ENCODE peak calls at places on chromosomes 12 and 14, in eight cellular contexts. I is GM23248, E is neural progenitor cell, J is PC-3, R is hepatocyte, G is SK-N-SH, D is HCT116, C is MM.1S. S is an unnamed sample. For H3K27me3, the result is how much of the 10 kb centered on the place peaks cover.

GRCh38 chr12:117292688-117293087 is 68.7 kb downstream of the NOS1 start:
- DNase-seq in I (no peak), E (no peak), J (no peak), R (no peak), G (no peak), D (no peak), C (no peak), S (no peak)

GRCh38 chr12:88334271-88334670 is 192.2 kb downstream of the TMTC3 start:
- DNase-seq in I (peak), E (peak), J (peak), R (peak), G (no peak), D (no peak), C (peak), S (peak)

GRCh38 chr12:127343941-127344340 is 923.0 kb upstream of the TMEM132C start:
- DNase-seq in I (peak), E (no peak), J (peak), R (no peak), G (no peak), D (no peak), C (no peak), S (no peak)

GRCh38 chr12:115451785-115452736 is 768.1 kb upstream of the TBX3 start:
- DNase-seq in I (peak), E (peak), J (peak), R (peak), G (peak), D (no peak), C (peak), S (peak)

GRCh38 chr14:85533821-85534271 is 3.9 kb downstream of the FLRT2 start:
- DNase-seq in I (peak), E (no peak), J (no peak), R (peak), G (no peak), D (no peak), C (no peak), S (peak)

GRCh38 chr12:10115890-10116289 is 14.1 kb downstream of the CLEC7A start:
- DNase-seq in I (no peak), E (no peak), J (no peak), R (no peak), G (no peak), D (no peak), C (no peak), S (no peak)

GRCh38 chr14:101062611-101063010 is 159.1 kb upstream of the RTL1 start:
- DNase-seq in I (no peak), E (no peak), J (no peak), R (no peak), G (no peak), D (no peak), C (no peak), S (no peak)

GRCh38 chr12:57476993-57477709 is 2.5 kb downstream of the ARHGAP9 start:
- DNase-seq in I (no peak), E (no peak), J (no peak), R (no peak), G (no peak), D (no peak), C (no peak), S (no peak)

GRCh38 chr12:27969901-27970390 is 2.6 kb downstream of the PTHLH start:
- DNase-seq in I (peak), E (peak), J (peak), R (peak), G (no peak), D (peak), C (peak), S (peak)

GRCh38 chr14:93245764-93246420 is 38.8 kb downstream of the UBR7 start:
- DNase-seq in I (peak), E (no peak), J (no peak), R (no peak), G (no peak), D (no peak), C (no peak), S (no peak)

GRCh38 chr12:21413369-21414277 is 23.8 kb upstream of the PYROXD1 start:
- DNase-seq in I (peak), E (no peak), J (no peak), R (peak), G (no peak), D (no peak), C (no peak), S (no peak)

GRCh38 chr12:27665704-27666103 is 30.5 kb upstream of the REP15 start:
- DNase-seq in I (no peak), E (no peak), J (no peak), R (no peak), G (no peak), D (no peak), C (no peak), S (no peak)

GRCh38 chr12:58489394-58489793 is 430.9 kb downstream of the LRIG3 start:
- DNase-seq in I (no peak), E (no peak), J (no peak), R (no peak), G (no peak), D (no peak), C (no peak), S (no peak)

GRCh38 chr14:62468946-62469345 is 576.3 kb downstream of the KCNH5 start:
- DNase-seq in I (no peak), E (no peak), J (peak), R (no peak), G (no peak), D (no peak), C (no peak), S (no peak)

GRCh38 chr14:44895716-44896115 is 66.0 kb downstream of the KLHL28 start:
- DNase-seq in I (peak), E (no peak), J (peak), R (peak), G (no peak), D (no peak), C (no peak), S (no peak)

GRCh38 chr14:79278798-79279644 is 932.3 kb downstream of the DIO2 start:
- DNase-seq in I (peak), E (peak), J (peak), R (peak), G (peak), D (no peak), C (peak), S (peak)

GRCh38 chr12:89636054-89636775 is 72.4 kb downstream of the ATP2B1 start:
- DNase-seq in I (peak), E (no peak), J (peak), R (no peak), G (no peak), D (no peak), C (no peak), S (no peak)

GRCh38 chr14:59583755-59584154 is 7.1 kb upstream of the CCDC175 start:
- DNase-seq in I (peak), E (no peak), J (peak), R (no peak), G (no peak), D (no peak), C (no peak), S (peak)

GRCh38 chr12:53399896-53400295 is 19.9 kb downstream of the SP1 start:
- DNase-seq in I (no peak), E (no peak), J (no peak), R (no peak), G (no peak), D (no peak), C (no peak), S (no peak)

GRCh38 chr12:45928309-45928708 is 62.1 kb downstream of the SCAF11 start:
- DNase-seq in I (no peak), E (no peak), J (peak), R (no peak), G (no peak), D (no peak), C (no peak), S (no peak)

GRCh38 chr12:39990122-39991101 is 115.5 kb downstream of the SLC2A13 start:
- DNase-seq in I (peak), E (peak), J (peak), R (peak), G (peak), D (peak), C (peak), S (peak)

GRCh38 chr12:110561471-110562201 is 21.5 kb downstream of the PPTC7 start:
- DNase-seq in I (peak), E (no peak), J (no peak), R (no peak), G (no peak), D (no peak), C (no peak), S (no peak)

GRCh38 chr14:44798386-44799242 is 163.1 kb downstream of the KLHL28 start:
- DNase-seq in I (no peak), E (no peak), J (peak), R (no peak), G (peak), D (no peak), C (no peak), S (no peak)

GRCh38 chr12:118330421-118331018 is 42.2 kb downstream of the TAOK3 start:
- DNase-seq in I (no peak), E (no peak), J (no peak), R (peak), G (peak), D (no peak), C (no peak), S (no peak)

GRCh38 chr12:42162198-42162597 is 17.5 kb upstream of the GXYLT1 start:
- DNase-seq in I (peak), E (no peak), J (peak), R (peak), G (no peak), D (no peak), C (no peak), S (no peak)

GRCh38 chr12:27981874-27982273 is 9.3 kb upstream of the PTHLH start:
- DNase-seq in I (peak), E (no peak), J (peak), R (no peak), G (no peak), D (no peak), C (no peak), S (no peak)

GRCh38 chr12:132266802-132267201 is 62.6 kb downstream of the GALNT9 start:
- DNase-seq in I (no peak), E (no peak), J (no peak), R (no peak), G (no peak), D (no peak), C (no peak), S (no peak)

GRCh38 chr14:73462078-73462715 is 3.9 kb upstream of the NUMB start:
- DNase-seq in I (peak), E (peak), J (no peak), R (peak), G (peak), D (no peak), C (no peak), S (no peak)

GRCh38 chr14:34711169-34711568 is 3.2 kb downstream of the CFL2 start:
- DNase-seq in I (peak), E (no peak), J (peak), R (peak), G (peak), D (no peak), C (peak), S (no peak)
- H3K4me2 ChIP-seq in I (peak), E (no peak), J (peak), R (peak), G (peak), D (peak), C (peak), S (no peak)

GRCh38 chr12:107779077-107779840 is 4.8 kb downstream of the ASCL4 start:
- DNase-seq in I (no peak), E (no peak), J (no peak), R (no peak), G (no peak), D (no peak), C (peak), S (no peak)

GRCh38 chr12:107778383-107779015 is 4.0 kb downstream of the ASCL4 start:
- DNase-seq in I (no peak), E (no peak), J (no peak), R (no peak), G (no peak), D (no peak), C (no peak), S (no peak)

GRCh38 chr12:107775093-107775721 is 703 bp downstream of the ASCL4 start:
- DNase-seq in I (peak), E (peak), J (no peak), R (peak), G (peak), D (no peak), C (no peak), S (peak)

GRCh38 chr12:107776171-107776570 is 1.7 kb downstream of the ASCL4 start:
- DNase-seq in I (no peak), E (no peak), J (no peak), R (no peak), G (no peak), D (no peak), C (no peak), S (no peak)

DNA sequence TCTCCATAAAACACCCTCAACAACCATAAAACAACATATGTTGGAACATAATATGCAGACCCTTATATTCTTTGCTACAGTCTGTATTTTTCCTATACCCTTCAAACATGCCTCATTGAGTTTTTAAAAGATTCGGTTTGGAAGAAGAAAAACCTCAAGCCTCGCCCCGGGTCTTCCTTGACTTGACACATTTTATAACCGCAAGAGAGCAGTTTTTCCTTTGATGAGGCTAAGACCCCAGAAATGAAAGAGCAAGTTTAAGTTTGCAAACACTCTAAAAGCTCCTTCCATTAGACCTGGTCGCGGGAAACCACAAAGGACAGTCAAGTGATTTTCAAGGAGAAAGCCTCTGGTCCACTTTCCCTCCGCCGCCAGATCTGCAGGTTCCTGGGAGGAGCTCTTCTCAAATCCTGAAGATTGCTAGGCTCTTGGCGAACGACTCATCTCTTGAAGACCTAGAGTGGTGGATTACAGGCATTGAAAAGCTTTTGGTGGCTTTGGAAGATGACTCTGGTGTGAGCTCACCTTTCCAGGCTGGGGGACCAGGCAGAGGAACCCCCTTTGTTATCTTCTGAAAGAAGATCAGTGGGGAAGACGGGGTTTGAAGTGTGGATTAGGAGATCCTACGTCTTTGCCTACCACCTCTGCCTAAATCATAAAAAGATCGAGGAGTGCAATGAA is at the start of gene ASCL4:
- DNase-seq in I (no peak), E (peak), J (no peak), R (no peak), G (no peak), D (no peak), C (no peak), S (peak)
- H3K27me3 ChIP-seq in I (under half), E (half or more), J (half or more), R (half or more), G (under half), D (under half), C (under half), S (half or more)

DNA sequence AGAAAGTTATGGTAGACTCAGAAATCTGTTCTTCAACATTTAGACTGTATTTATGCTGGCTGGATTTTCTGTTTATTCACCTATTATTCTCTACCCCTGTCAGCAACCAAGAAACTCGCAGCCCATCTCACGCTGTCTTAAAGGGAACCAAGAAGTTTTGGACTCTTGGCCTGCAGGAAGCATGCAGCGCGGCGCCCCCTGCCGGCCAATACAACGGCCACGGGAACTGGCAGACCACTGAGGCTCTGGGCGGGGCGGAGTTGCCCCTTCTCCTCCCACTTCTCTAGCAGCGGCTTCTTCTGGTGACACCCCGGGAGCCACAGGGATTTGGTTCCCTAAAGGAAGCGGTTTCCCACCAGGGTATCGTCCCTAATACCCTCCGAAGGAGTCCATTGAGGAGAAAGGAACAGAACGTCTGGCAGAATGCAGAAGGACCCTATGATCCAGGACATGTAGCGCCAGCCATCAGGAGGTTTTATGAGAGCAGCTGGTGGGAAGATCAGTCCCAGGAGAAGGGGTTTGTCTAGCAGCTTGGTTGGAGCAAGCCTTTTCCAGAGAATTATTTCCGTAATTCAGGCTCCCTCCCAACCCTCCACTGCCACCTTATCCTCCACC is 21.0 kb upstream of the RNASE2 start:
- DNase-seq in I (peak), E (peak), J (peak), R (peak), G (peak), D (peak), C (peak), S (peak)
- TF ChIP-seq EZH2phosphoT487 in I (no peak), E (no peak), J (no peak), R (no peak), G (no peak), D (no peak), C (no peak), S (no peak)

DNA sequence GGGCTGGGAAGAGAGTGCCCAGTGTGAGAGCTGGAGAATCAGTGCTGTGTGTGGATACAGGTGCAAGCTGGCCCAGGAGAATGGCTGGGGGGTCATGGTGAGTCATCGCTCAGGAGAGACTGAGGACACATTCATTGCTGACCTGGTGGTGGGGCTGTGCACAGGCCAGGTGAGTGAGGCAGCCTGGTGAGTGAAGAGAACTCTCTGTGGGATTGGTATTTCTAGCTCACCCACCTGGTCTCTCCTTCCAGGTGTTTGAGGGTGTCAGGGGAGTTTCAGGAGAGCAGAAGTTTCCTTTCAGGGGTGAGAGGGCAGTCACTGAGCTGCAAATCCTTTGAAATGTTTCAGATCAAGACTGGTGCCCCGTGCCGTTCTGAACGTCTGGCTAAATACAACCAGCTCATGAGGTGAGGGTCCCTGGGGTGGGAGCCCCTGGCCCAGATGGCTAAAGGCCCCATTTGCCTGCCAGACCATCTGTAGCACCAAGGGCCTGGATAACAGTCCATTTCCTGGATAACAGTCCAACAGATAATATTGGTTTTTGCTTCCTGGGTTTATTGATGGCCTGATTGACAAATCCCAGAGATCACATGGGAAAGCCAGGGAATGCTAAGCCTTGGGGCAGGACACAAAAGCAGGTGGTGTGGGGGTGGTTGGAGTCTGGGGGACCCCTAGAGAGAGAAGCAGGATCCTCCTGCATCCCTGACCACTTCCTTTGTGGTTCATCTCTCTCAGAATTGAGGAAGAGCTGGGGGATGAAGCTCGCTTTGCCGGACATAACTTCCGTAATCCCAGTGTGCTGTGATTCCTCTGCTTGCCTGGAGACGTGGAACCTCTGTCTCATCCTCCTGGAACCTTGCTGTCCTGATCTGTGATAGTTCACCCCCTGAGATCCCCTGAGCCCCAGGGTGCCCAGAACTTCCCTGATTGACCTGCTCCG is 5.5 kb upstream of the ATN1 start:
- DNase-seq in I (no peak), E (no peak), J (no peak), R (no peak), G (no peak), D (no peak), C (peak), S (no peak)
- H3K4me2 ChIP-seq in I (no peak), E (no peak), J (no peak), R (no peak), G (no peak), D (no peak), C (peak), S (no peak)